ENCODE peak calls at places on chromosomes 2 and 18, in six cellular contexts. H, K, E, C, N and F are unnamed samples.
A peak's percentile ranks its signal among the peaks of the same experiment; 100 is the strongest.

GRCh38 chr18:44464401-44465185 is 216.1 kb upstream of the SETBP1 start:
- DNase-seq in H (no peak), K (no peak), E (no peak), C (no peak), N (no peak), F (no peak)

GRCh38 chr2:208415897-208416296 is 9.3 kb downstream of the PTH2R start:
- DNase-seq in H (no peak), K (no peak), E (no peak), C (no peak), N (no peak), F (no peak)

GRCh38 chr2:197168705-197169104 is 141.9 kb downstream of the ANKRD44 start:
- DNase-seq in H (peak; percentile 68), K (peak; percentile 51), E (peak; percentile 82), C (peak; percentile 52), N (peak; percentile 52), F (no peak)

GRCh38 chr2:190119257-190119656 is 56.7 kb upstream of the MSTN start:
- DNase-seq in H (peak; percentile 19), K (no peak), E (peak; percentile 23), C (no peak), N (no peak), F (no peak)

GRCh38 chr2:183059561-183059960 is 19.0 kb upstream of the DUSP19 start:
- DNase-seq in H (no peak), K (peak; percentile 89), E (no peak), C (peak; percentile 53), N (no peak), F (no peak)

GRCh38 chr2:148948865-148949264 is 73.8 kb downstream of the KIF5C start:
- DNase-seq in H (no peak), K (no peak), E (no peak), C (no peak), N (no peak), F (no peak)

GRCh38 chr2:150647943-150648342 is 160.5 kb upstream of the RND3 start:
- DNase-seq in H (no peak), K (no peak), E (no peak), C (no peak), N (no peak), F (no peak)

GRCh38 chr2:147214900-147215299 is 629.9 kb upstream of the ACVR2A start:
- DNase-seq in H (no peak), K (no peak), E (no peak), C (no peak), N (no peak), F (no peak)

GRCh38 chr2:222837643-222838056 is 23.2 kb upstream of the ACSL3 start:
- DNase-seq in H (no peak), K (peak; percentile 41), E (no peak), C (peak; percentile 55), N (no peak), F (peak; percentile 43)

GRCh38 chr2:113218283-113219091 is 44.7 kb downstream of the PSD4 start:
- DNase-seq in H (peak; percentile 85), K (no peak), E (no peak), C (peak; percentile 86), N (no peak), F (no peak)

GRCh38 chr18:59286341-59286740 is 13.1 kb upstream of the RAX start:
- DNase-seq in H (no peak), K (no peak), E (no peak), C (no peak), N (no peak), F (no peak)

GRCh38 chr2:127649100-127649611 is 3.2 kb downstream of the GPR17 start:
- DNase-seq in H (no peak), K (no peak), E (no peak), C (no peak), N (no peak), F (no peak)
- TF ChIP-seq POLR2A in H (no peak), K (no peak), E (no peak), C (no peak), N (no peak), F (no peak)

GRCh38 chr2:217924346-217924901 is 78.4 kb downstream of the TNS1 start:
- DNase-seq in H (no peak), K (no peak), E (no peak), C (no peak), N (no peak), F (no peak)

GRCh38 chr2:217919781-217920351 is 82.9 kb downstream of the TNS1 start:
- DNase-seq in H (no peak), K (peak; percentile 91), E (no peak), C (no peak), N (no peak), F (peak; percentile 67)

GRCh38 chr2:217923007-217923686 is 79.6 kb downstream of the TNS1 start:
- DNase-seq in H (no peak), K (no peak), E (no peak), C (no peak), N (no peak), F (no peak)

GRCh38 chr2:217920879-217921603 is 81.8 kb downstream of the TNS1 start:
- DNase-seq in H (peak; percentile 65), K (peak; percentile 44), E (no peak), C (no peak), N (no peak), F (no peak)

GRCh38 chr2:217922101-217923006 is 80.4 kb downstream of the TNS1 start:
- DNase-seq in H (no peak), K (peak; percentile 55), E (no peak), C (no peak), N (no peak), F (peak; percentile 89)
- TF ChIP-seq POLR2A in H (no peak), K (no peak), E (no peak), C (no peak), N (no peak), F (no peak)

GRCh38 chr2:20436716-20437470 is 10.0 kb upstream of the RHOB start:
- DNase-seq in H (no peak), K (no peak), E (no peak), C (no peak), N (no peak), F (no peak)

GRCh38 chr2:20440001-20440560 is 6.8 kb upstream of the RHOB start:
- DNase-seq in H (peak; percentile 1), K (no peak), E (no peak), C (no peak), N (no peak), F (no peak)

GRCh38 chr2:20439503-20439902 is 7.4 kb upstream of the RHOB start:
- DNase-seq in H (peak; percentile 63), K (no peak), E (no peak), C (no peak), N (no peak), F (no peak)

GRCh38 chr2:20439193-20439475 is 7.7 kb upstream of the RHOB start:
- DNase-seq in H (peak; percentile 57), K (peak; percentile 49), E (no peak), C (no peak), N (no peak), F (no peak)

GRCh38 chr2:20438334-20439192 is 8.3 kb upstream of the RHOB start:
- DNase-seq in H (peak; percentile 68), K (peak; percentile 94), E (no peak), C (peak; percentile 78), N (no peak), F (no peak)
- TF ChIP-seq POLR2A in H (peak; percentile 71), K (no peak), E (peak; percentile 80), C (no peak), N (no peak), F (peak; percentile 26)

GRCh38 chr2:99940963-99941362 is 201.4 kb downstream of the AFF3 start:
- DNase-seq in H (no peak), K (peak; percentile 65), E (no peak), C (no peak), N (no peak), F (no peak)
- TF ChIP-seq POLR2A in H (no peak), K (no peak), E (no peak), C (no peak), N (no peak), F (no peak)

DNA sequence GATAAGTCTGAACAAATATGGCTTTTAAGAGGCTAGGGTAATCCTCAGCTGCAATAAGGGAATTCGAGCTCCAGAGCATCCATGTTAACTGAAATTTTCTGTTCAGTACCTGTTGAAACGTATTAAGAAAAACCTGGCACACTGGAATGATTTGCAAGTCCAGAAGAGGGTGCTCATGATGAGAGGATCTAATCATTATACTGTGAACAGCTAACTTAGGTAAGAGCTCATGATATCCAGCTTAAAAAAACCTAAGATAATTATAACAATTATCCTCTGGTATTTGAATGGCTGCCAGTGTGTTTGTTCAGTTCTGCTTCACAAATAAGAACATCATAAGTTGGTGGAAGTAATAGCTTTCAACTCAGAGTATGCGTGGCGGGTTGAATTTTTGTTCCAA is 1118.3 kb upstream of the DDX18 start:
- DNase-seq in H (no peak), K (no peak), E (no peak), C (no peak), N (no peak), F (no peak)
- TF ChIP-seq POLR2A in H (no peak), K (no peak), E (no peak), C (no peak), N (no peak), F (no peak)